ENCODE peak calls at places on chromosomes 2 and 18, in six cellular contexts. X, R, S, E, T and U are unnamed samples.

GRCh38 chr2:54092940-54093339 is 22.5 kb upstream of the ACYP2 start:
- DNase-seq in X (no peak), R (no peak), S (no peak), E (no peak), T (no peak), U (no peak)

GRCh38 chr2:2456721-2457120 is 125.6 kb upstream of the MYT1L start:
- DNase-seq in X (no peak), R (no peak), S (peak), E (no peak), T (no peak), U (no peak)

GRCh38 chr2:115162454-115163293 is 720.2 kb downstream of the DPP10 start:
- DNase-seq in X (peak), R (peak), S (no peak), E (no peak), T (peak), U (no peak)

GRCh38 chr2:20551231-20551944 is 99.5 kb downstream of the HS1BP3 start:
- DNase-seq in X (no peak), R (no peak), S (no peak), E (no peak), T (peak), U (no peak)

GRCh38 chr2:233912799-233913423 is 4.3 kb upstream of the TRPM8 start:
- DNase-seq in X (peak), R (peak), S (peak), E (no peak), T (no peak), U (peak)

GRCh38 chr18:8261651-8262091 is 347.6 kb upstream of the RAB12 start:
- DNase-seq in X (no peak), R (no peak), S (no peak), E (no peak), T (no peak), U (no peak)

GRCh38 chr18:48545690-48546365 is 7.0 kb downstream of the CTIF start:
- DNase-seq in X (peak), R (no peak), S (peak), E (no peak), T (peak), U (no peak)

GRCh38 chr2:144137705-144138428 is 382.1 kb downstream of the ZEB2 start:
- DNase-seq in X (no peak), R (no peak), S (peak), E (no peak), T (no peak), U (no peak)

GRCh38 chr2:18750662-18751554 is 161.5 kb upstream of the NT5C1B start:
- DNase-seq in X (no peak), R (no peak), S (no peak), E (no peak), T (no peak), U (no peak)

GRCh38 chr18:58125183-58125582 is 81.2 kb downstream of the NEDD4L start:
- DNase-seq in X (peak), R (no peak), S (no peak), E (no peak), T (no peak), U (no peak)

GRCh38 chr2:218679119-218679518 is 7.2 kb downstream of the STK36 start:
- DNase-seq in X (no peak), R (no peak), S (no peak), E (no peak), T (peak), U (no peak)

GRCh38 chr2:75603477-75603876 is 42.7 kb upstream of the EVA1A start:
- DNase-seq in X (no peak), R (no peak), S (no peak), E (no peak), T (no peak), U (no peak)

GRCh38 chr2:75606851-75607798 is 39.5 kb upstream of the MRPL19 start:
- DNase-seq in X (no peak), R (no peak), S (peak), E (no peak), T (no peak), U (no peak)

GRCh38 chr2:75607988-75608683 is 38.4 kb upstream of the MRPL19 start:
- DNase-seq in X (peak), R (no peak), S (peak), E (no peak), T (no peak), U (no peak)

GRCh38 chr2:75604479-75604878 is 42.1 kb upstream of the MRPL19 start:
- DNase-seq in X (no peak), R (no peak), S (no peak), E (no peak), T (no peak), U (no peak)

GRCh38 chr2:75605770-75606535 is 40.6 kb upstream of the MRPL19 start:
- DNase-seq in X (peak), R (no peak), S (peak), E (no peak), T (no peak), U (no peak)
- TF ChIP-seq CTCF in X (peak), R (no peak), S (peak), E (no peak), T (no peak), U (no peak)

GRCh38 chr2:161250864-161251436 is 57.3 kb upstream of the PSMD14 start:
- DNase-seq in X (peak), R (no peak), S (peak), E (peak), T (no peak), U (no peak)
- TF ChIP-seq CTCF in X (peak), R (peak), S (peak), E (peak), T (peak), U (peak)

GRCh38 chr2:24421668-24422067 is 61.3 kb upstream of the ITSN2 start:
- DNase-seq in X (peak), R (peak), S (peak), E (peak), T (peak), U (peak)
- TF ChIP-seq CTCF in X (peak), R (peak), S (peak), E (peak), T (peak), U (peak)

DNA sequence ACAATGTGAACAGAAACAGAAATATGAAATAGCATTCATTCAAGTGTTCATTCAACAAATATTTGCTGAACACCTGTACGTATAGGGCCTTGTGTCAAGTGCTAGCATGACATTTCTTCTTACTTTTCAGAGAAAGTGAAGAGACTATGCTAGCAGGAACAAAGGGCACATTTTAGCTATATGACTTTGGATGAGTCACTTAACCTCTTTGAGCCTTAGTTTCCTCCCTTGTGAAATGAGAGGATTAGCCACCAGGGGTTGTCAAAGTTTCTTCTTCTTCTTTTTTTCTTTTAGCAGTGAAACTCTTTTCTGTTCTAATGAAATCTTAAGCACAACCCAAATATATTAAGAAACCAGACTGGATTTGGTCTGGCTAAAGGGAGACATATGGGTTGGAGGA is 53.1 kb downstream of the FIGN start:
- DNase-seq in X (peak), R (no peak), S (peak), E (no peak), T (no peak), U (no peak)
- TF ChIP-seq CTCF in X (no peak), R (no peak), S (peak), E (no peak), T (no peak), U (no peak)